ENCODE peak calls at places on chromosomes 12 and 14, in nine cellular contexts. One of them, this sample, is unnamed.

GRCh38 chr12:57846285-57846576 is 298 bp downstream of the CTDSP2 start:
- DNase-seq in activated CD4-positive, alpha-beta T cell treated with anti-CD3 and anti-CD28 coated beads, Interleukin-2, amount 10 ng/mL, durations not matched to agents 7 days and 5 days: no peak
- DNase-seq in NCI-H1105 treated with DMSO at 0.1 percent for 48 hours: no peak
- DNase-seq in gastrocnemius medialis: no peak
- DNase-seq in activated naive CD4-positive, alpha-beta T cell treated with anti-CD3 and anti-CD28 coated beads, Interleukin-2, amount 50 U/mL, for 16 hours: peak; percentile 53
- DNase-seq in Caco-2: no peak
- DNase-seq in A172: no peak
- DNase-seq in GM20000: peak; percentile 63
- DNase-seq in tibial nerve: no peak
- DNase-seq in this sample: no peak

GRCh38 chr12:80086025-80086424 is 13.3 kb upstream of the OTOGL start:
- DNase-seq in tibial nerve: no peak
- DNase-seq in A172: no peak
- DNase-seq in Caco-2: no peak
- DNase-seq in activated naive CD4-positive, alpha-beta T cell treated with anti-CD3 and anti-CD28 coated beads, Interleukin-2, amount 50 U/mL, for 16 hours: no peak
- DNase-seq in gastrocnemius medialis: no peak
- DNase-seq in NCI-H1105 treated with DMSO at 0.1 percent for 48 hours: no peak
- DNase-seq in activated CD4-positive, alpha-beta T cell treated with anti-CD3 and anti-CD28 coated beads, Interleukin-2, amount 10 ng/mL, durations not matched to agents 7 days and 5 days: no peak
- DNase-seq in GM20000: no peak
- DNase-seq in this sample: no peak

GRCh38 chr14:25607095-25607657 is 557.2 kb upstream of the STXBP6 start:
- DNase-seq in GM20000: no peak
- DNase-seq in Caco-2: no peak
- DNase-seq in A172: no peak
- DNase-seq in activated naive CD4-positive, alpha-beta T cell treated with anti-CD3 and anti-CD28 coated beads, Interleukin-2, amount 50 U/mL, for 16 hours: no peak
- DNase-seq in NCI-H1105 treated with DMSO at 0.1 percent for 48 hours: no peak
- DNase-seq in tibial nerve: no peak
- DNase-seq in activated CD4-positive, alpha-beta T cell treated with anti-CD3 and anti-CD28 coated beads, Interleukin-2, amount 10 ng/mL, durations not matched to agents 7 days and 5 days: no peak
- DNase-seq in gastrocnemius medialis: no peak
- DNase-seq in this sample: no peak

GRCh38 chr12:131621701-131622421 is 89.0 kb upstream of the SFSWAP start:
- DNase-seq in gastrocnemius medialis: no peak
- DNase-seq in tibial nerve: no peak
- DNase-seq in activated naive CD4-positive, alpha-beta T cell treated with anti-CD3 and anti-CD28 coated beads, Interleukin-2, amount 50 U/mL, for 16 hours: no peak
- DNase-seq in activated CD4-positive, alpha-beta T cell treated with anti-CD3 and anti-CD28 coated beads, Interleukin-2, amount 10 ng/mL, durations not matched to agents 7 days and 5 days: no peak
- DNase-seq in GM20000: no peak
- DNase-seq in A172: no peak
- DNase-seq in NCI-H1105 treated with DMSO at 0.1 percent for 48 hours: no peak
- DNase-seq in Caco-2: no peak
- DNase-seq in this sample: no peak

GRCh38 chr14:30131698-30132097 is 204.1 kb upstream of the PRKD1 start:
- DNase-seq in tibial nerve: no peak
- DNase-seq in NCI-H1105 treated with DMSO at 0.1 percent for 48 hours: peak; percentile 72
- DNase-seq in Caco-2: no peak
- DNase-seq in activated naive CD4-positive, alpha-beta T cell treated with anti-CD3 and anti-CD28 coated beads, Interleukin-2, amount 50 U/mL, for 16 hours: no peak
- DNase-seq in gastrocnemius medialis: no peak
- DNase-seq in GM20000: no peak
- DNase-seq in activated CD4-positive, alpha-beta T cell treated with anti-CD3 and anti-CD28 coated beads, Interleukin-2, amount 10 ng/mL, durations not matched to agents 7 days and 5 days: no peak
- DNase-seq in A172: no peak
- DNase-seq in this sample: no peak

GRCh38 chr12:25531502-25532052 is 21.5 kb downstream of the LMNTD1 start:
- DNase-seq in activated CD4-positive, alpha-beta T cell treated with anti-CD3 and anti-CD28 coated beads, Interleukin-2, amount 10 ng/mL, durations not matched to agents 7 days and 5 days: no peak
- DNase-seq in A172: no peak
- DNase-seq in tibial nerve: no peak
- DNase-seq in activated naive CD4-positive, alpha-beta T cell treated with anti-CD3 and anti-CD28 coated beads, Interleukin-2, amount 50 U/mL, for 16 hours: no peak
- DNase-seq in GM20000: no peak
- DNase-seq in gastrocnemius medialis: no peak
- DNase-seq in NCI-H1105 treated with DMSO at 0.1 percent for 48 hours: no peak
- DNase-seq in Caco-2: no peak
- DNase-seq in this sample: no peak

GRCh38 chr12:131205534-131205933 is 251.8 kb downstream of the ADGRD1 start:
- DNase-seq in NCI-H1105 treated with DMSO at 0.1 percent for 48 hours: no peak
- DNase-seq in tibial nerve: no peak
- DNase-seq in GM20000: no peak
- DNase-seq in activated naive CD4-positive, alpha-beta T cell treated with anti-CD3 and anti-CD28 coated beads, Interleukin-2, amount 50 U/mL, for 16 hours: no peak
- DNase-seq in activated CD4-positive, alpha-beta T cell treated with anti-CD3 and anti-CD28 coated beads, Interleukin-2, amount 10 ng/mL, durations not matched to agents 7 days and 5 days: no peak
- DNase-seq in gastrocnemius medialis: no peak
- DNase-seq in Caco-2: no peak
- DNase-seq in A172: no peak
- DNase-seq in this sample: no peak

GRCh38 chr12:26434299-26434915 is 239.0 kb downstream of the SSPN start:
- DNase-seq in Caco-2: peak; percentile 77
- DNase-seq in NCI-H1105 treated with DMSO at 0.1 percent for 48 hours: peak; percentile 69
- DNase-seq in A172: peak; percentile 45
- DNase-seq in activated CD4-positive, alpha-beta T cell treated with anti-CD3 and anti-CD28 coated beads, Interleukin-2, amount 10 ng/mL, durations not matched to agents 7 days and 5 days: no peak
- DNase-seq in GM20000: peak; percentile 17
- DNase-seq in gastrocnemius medialis: no peak
- DNase-seq in tibial nerve: peak; percentile 51
- DNase-seq in activated naive CD4-positive, alpha-beta T cell treated with anti-CD3 and anti-CD28 coated beads, Interleukin-2, amount 50 U/mL, for 16 hours: no peak
- DNase-seq in this sample: no peak

GRCh38 chr12:18320036-18320617 is 58.8 kb downstream of the PIK3C2G start:
- DNase-seq in activated naive CD4-positive, alpha-beta T cell treated with anti-CD3 and anti-CD28 coated beads, Interleukin-2, amount 50 U/mL, for 16 hours: no peak
- DNase-seq in tibial nerve: no peak
- DNase-seq in Caco-2: peak; percentile 81
- DNase-seq in GM20000: peak; percentile 25
- DNase-seq in A172: peak; percentile 64
- DNase-seq in activated CD4-positive, alpha-beta T cell treated with anti-CD3 and anti-CD28 coated beads, Interleukin-2, amount 10 ng/mL, durations not matched to agents 7 days and 5 days: no peak
- DNase-seq in NCI-H1105 treated with DMSO at 0.1 percent for 48 hours: no peak
- DNase-seq in gastrocnemius medialis: no peak
- DNase-seq in this sample: no peak

GRCh38 chr14:60925286-60925685 is 55.6 kb downstream of the TRMT5 start:
- DNase-seq in activated CD4-positive, alpha-beta T cell treated with anti-CD3 and anti-CD28 coated beads, Interleukin-2, amount 10 ng/mL, durations not matched to agents 7 days and 5 days: no peak
- DNase-seq in tibial nerve: no peak
- DNase-seq in GM20000: no peak
- DNase-seq in gastrocnemius medialis: no peak
- DNase-seq in activated naive CD4-positive, alpha-beta T cell treated with anti-CD3 and anti-CD28 coated beads, Interleukin-2, amount 50 U/mL, for 16 hours: no peak
- DNase-seq in NCI-H1105 treated with DMSO at 0.1 percent for 48 hours: no peak
- DNase-seq in A172: no peak
- DNase-seq in Caco-2: no peak
- DNase-seq in this sample: no peak

GRCh38 chr12:52827499-52828090 is 6.5 kb downstream of the KRT79 start:
- DNase-seq in GM20000: no peak
- DNase-seq in tibial nerve: no peak
- DNase-seq in NCI-H1105 treated with DMSO at 0.1 percent for 48 hours: no peak
- DNase-seq in Caco-2: no peak
- DNase-seq in A172: no peak
- DNase-seq in activated CD4-positive, alpha-beta T cell treated with anti-CD3 and anti-CD28 coated beads, Interleukin-2, amount 10 ng/mL, durations not matched to agents 7 days and 5 days: no peak
- DNase-seq in activated naive CD4-positive, alpha-beta T cell treated with anti-CD3 and anti-CD28 coated beads, Interleukin-2, amount 50 U/mL, for 16 hours: no peak
- DNase-seq in gastrocnemius medialis: no peak
- DNase-seq in this sample: no peak

GRCh38 chr12:18158774-18159557 is 69.0 kb upstream of the RERGL start:
- DNase-seq in A172: peak; percentile 39
- DNase-seq in gastrocnemius medialis: no peak
- DNase-seq in activated CD4-positive, alpha-beta T cell treated with anti-CD3 and anti-CD28 coated beads, Interleukin-2, amount 10 ng/mL, durations not matched to agents 7 days and 5 days: peak; percentile 41
- DNase-seq in NCI-H1105 treated with DMSO at 0.1 percent for 48 hours: peak; percentile 33
- DNase-seq in tibial nerve: peak; percentile 44
- DNase-seq in Caco-2: peak; percentile 70
- DNase-seq in activated naive CD4-positive, alpha-beta T cell treated with anti-CD3 and anti-CD28 coated beads, Interleukin-2, amount 50 U/mL, for 16 hours: no peak
- DNase-seq in GM20000: peak; percentile 13
- DNase-seq in this sample: no peak

GRCh38 chr14:54003064-54003463 is 46.4 kb upstream of the BMP4 start:
- DNase-seq in tibial nerve: no peak
- DNase-seq in gastrocnemius medialis: no peak
- DNase-seq in Caco-2: no peak
- DNase-seq in activated CD4-positive, alpha-beta T cell treated with anti-CD3 and anti-CD28 coated beads, Interleukin-2, amount 10 ng/mL, durations not matched to agents 7 days and 5 days: no peak
- DNase-seq in activated naive CD4-positive, alpha-beta T cell treated with anti-CD3 and anti-CD28 coated beads, Interleukin-2, amount 50 U/mL, for 16 hours: no peak
- DNase-seq in A172: no peak
- DNase-seq in GM20000: no peak
- DNase-seq in NCI-H1105 treated with DMSO at 0.1 percent for 48 hours: no peak
- DNase-seq in this sample: no peak

GRCh38 chr14:60618200-60618599 is 31.1 kb downstream of the SIX1 start:
- DNase-seq in tibial nerve: no peak
- DNase-seq in NCI-H1105 treated with DMSO at 0.1 percent for 48 hours: peak; percentile 93
- DNase-seq in gastrocnemius medialis: no peak
- DNase-seq in activated naive CD4-positive, alpha-beta T cell treated with anti-CD3 and anti-CD28 coated beads, Interleukin-2, amount 50 U/mL, for 16 hours: no peak
- DNase-seq in activated CD4-positive, alpha-beta T cell treated with anti-CD3 and anti-CD28 coated beads, Interleukin-2, amount 10 ng/mL, durations not matched to agents 7 days and 5 days: no peak
- DNase-seq in A172: no peak
- DNase-seq in GM20000: no peak
- DNase-seq in Caco-2: no peak
- DNase-seq in this sample: no peak

GRCh38 chr12:100267603-100268281 is 765 bp downstream of the SCYL2 start:
- DNase-seq in activated CD4-positive, alpha-beta T cell treated with anti-CD3 and anti-CD28 coated beads, Interleukin-2, amount 10 ng/mL, durations not matched to agents 7 days and 5 days: peak; percentile 24
- DNase-seq in A172: peak; percentile 16
- DNase-seq in activated naive CD4-positive, alpha-beta T cell treated with anti-CD3 and anti-CD28 coated beads, Interleukin-2, amount 50 U/mL, for 16 hours: peak; percentile 14
- DNase-seq in NCI-H1105 treated with DMSO at 0.1 percent for 48 hours: peak; percentile 25
- DNase-seq in Caco-2: no peak
- DNase-seq in gastrocnemius medialis: peak; percentile 3
- DNase-seq in tibial nerve: peak; percentile 10
- DNase-seq in GM20000: peak; percentile 24
- DNase-seq in this sample: no peak

GRCh38 chr14:100864960-100865681 is 38.4 kb downstream of the RTL1 start:
- DNase-seq in GM20000: no peak
- DNase-seq in Caco-2: no peak
- DNase-seq in gastrocnemius medialis: no peak
- DNase-seq in A172: peak; percentile 8
- DNase-seq in NCI-H1105 treated with DMSO at 0.1 percent for 48 hours: no peak
- DNase-seq in activated naive CD4-positive, alpha-beta T cell treated with anti-CD3 and anti-CD28 coated beads, Interleukin-2, amount 50 U/mL, for 16 hours: no peak
- DNase-seq in activated CD4-positive, alpha-beta T cell treated with anti-CD3 and anti-CD28 coated beads, Interleukin-2, amount 10 ng/mL, durations not matched to agents 7 days and 5 days: no peak
- DNase-seq in tibial nerve: no peak
- DNase-seq in this sample: no peak

GRCh38 chr12:127785535-127785934 is 481.4 kb upstream of the TMEM132C start:
- DNase-seq in NCI-H1105 treated with DMSO at 0.1 percent for 48 hours: no peak
- DNase-seq in gastrocnemius medialis: no peak
- DNase-seq in Caco-2: no peak
- DNase-seq in activated CD4-positive, alpha-beta T cell treated with anti-CD3 and anti-CD28 coated beads, Interleukin-2, amount 10 ng/mL, durations not matched to agents 7 days and 5 days: no peak
- DNase-seq in A172: peak; percentile 79
- DNase-seq in activated naive CD4-positive, alpha-beta T cell treated with anti-CD3 and anti-CD28 coated beads, Interleukin-2, amount 50 U/mL, for 16 hours: no peak
- DNase-seq in tibial nerve: no peak
- DNase-seq in GM20000: no peak
- DNase-seq in this sample: no peak

GRCh38 chr12:11961686-11962085 is 109.1 kb upstream of the BCL2L14 start:
- DNase-seq in NCI-H1105 treated with DMSO at 0.1 percent for 48 hours: no peak
- DNase-seq in gastrocnemius medialis: no peak
- DNase-seq in GM20000: no peak
- DNase-seq in Caco-2: no peak
- DNase-seq in A172: no peak
- DNase-seq in activated naive CD4-positive, alpha-beta T cell treated with anti-CD3 and anti-CD28 coated beads, Interleukin-2, amount 50 U/mL, for 16 hours: no peak
- DNase-seq in tibial nerve: no peak
- DNase-seq in activated CD4-positive, alpha-beta T cell treated with anti-CD3 and anti-CD28 coated beads, Interleukin-2, amount 10 ng/mL, durations not matched to agents 7 days and 5 days: peak; percentile 3
- DNase-seq in this sample: no peak

GRCh38 chr12:886206-886605 is 63.3 kb downstream of the RAD52 start:
- DNase-seq in gastrocnemius medialis: no peak
- DNase-seq in tibial nerve: no peak
- DNase-seq in GM20000: no peak
- DNase-seq in activated naive CD4-positive, alpha-beta T cell treated with anti-CD3 and anti-CD28 coated beads, Interleukin-2, amount 50 U/mL, for 16 hours: no peak
- DNase-seq in activated CD4-positive, alpha-beta T cell treated with anti-CD3 and anti-CD28 coated beads, Interleukin-2, amount 10 ng/mL, durations not matched to agents 7 days and 5 days: no peak
- DNase-seq in NCI-H1105 treated with DMSO at 0.1 percent for 48 hours: no peak
- DNase-seq in A172: no peak
- DNase-seq in Caco-2: no peak
- DNase-seq in this sample: no peak

GRCh38 chr12:90922068-90922743 is 32.8 kb downstream of the CCER1 start:
- DNase-seq in activated naive CD4-positive, alpha-beta T cell treated with anti-CD3 and anti-CD28 coated beads, Interleukin-2, amount 50 U/mL, for 16 hours: no peak
- DNase-seq in activated CD4-positive, alpha-beta T cell treated with anti-CD3 and anti-CD28 coated beads, Interleukin-2, amount 10 ng/mL, durations not matched to agents 7 days and 5 days: no peak
- DNase-seq in Caco-2: no peak
- DNase-seq in tibial nerve: no peak
- DNase-seq in A172: no peak
- DNase-seq in NCI-H1105 treated with DMSO at 0.1 percent for 48 hours: no peak
- DNase-seq in GM20000: no peak
- DNase-seq in gastrocnemius medialis: no peak
- DNase-seq in this sample: no peak

GRCh38 chr12:130959632-130960031 is 5.9 kb downstream of the ADGRD1 start:
- DNase-seq in activated naive CD4-positive, alpha-beta T cell treated with anti-CD3 and anti-CD28 coated beads, Interleukin-2, amount 50 U/mL, for 16 hours: no peak
- DNase-seq in tibial nerve: no peak
- DNase-seq in Caco-2: no peak
- DNase-seq in NCI-H1105 treated with DMSO at 0.1 percent for 48 hours: no peak
- DNase-seq in gastrocnemius medialis: no peak
- DNase-seq in activated CD4-positive, alpha-beta T cell treated with anti-CD3 and anti-CD28 coated beads, Interleukin-2, amount 10 ng/mL, durations not matched to agents 7 days and 5 days: no peak
- DNase-seq in A172: no peak
- DNase-seq in GM20000: no peak
- DNase-seq in this sample: no peak

GRCh38 chr12:84585996-84586395 is 326.6 kb downstream of the SLC6A15 start:
- DNase-seq in A172: peak; percentile 14
- DNase-seq in NCI-H1105 treated with DMSO at 0.1 percent for 48 hours: no peak
- DNase-seq in Caco-2: no peak
- DNase-seq in activated CD4-positive, alpha-beta T cell treated with anti-CD3 and anti-CD28 coated beads, Interleukin-2, amount 10 ng/mL, durations not matched to agents 7 days and 5 days: no peak
- DNase-seq in gastrocnemius medialis: no peak
- DNase-seq in activated naive CD4-positive, alpha-beta T cell treated with anti-CD3 and anti-CD28 coated beads, Interleukin-2, amount 50 U/mL, for 16 hours: no peak
- DNase-seq in GM20000: no peak
- DNase-seq in tibial nerve: no peak
- DNase-seq in this sample: no peak

GRCh38 chr12:24596768-24597388 is 352.0 kb downstream of the BCAT1 start:
- DNase-seq in Caco-2: peak; percentile 47
- DNase-seq in GM20000: peak; percentile 17
- DNase-seq in gastrocnemius medialis: no peak
- DNase-seq in activated naive CD4-positive, alpha-beta T cell treated with anti-CD3 and anti-CD28 coated beads, Interleukin-2, amount 50 U/mL, for 16 hours: no peak
- DNase-seq in NCI-H1105 treated with DMSO at 0.1 percent for 48 hours: peak; percentile 63
- DNase-seq in A172: peak; percentile 34
- DNase-seq in tibial nerve: no peak
- DNase-seq in activated CD4-positive, alpha-beta T cell treated with anti-CD3 and anti-CD28 coated beads, Interleukin-2, amount 10 ng/mL, durations not matched to agents 7 days and 5 days: no peak
- DNase-seq in this sample: no peak

GRCh38 chr12:67698711-67699603 is 50.4 kb downstream of the DYRK2 start:
- DNase-seq in gastrocnemius medialis: no peak
- DNase-seq in GM20000: peak; percentile 77
- DNase-seq in NCI-H1105 treated with DMSO at 0.1 percent for 48 hours: no peak
- DNase-seq in activated naive CD4-positive, alpha-beta T cell treated with anti-CD3 and anti-CD28 coated beads, Interleukin-2, amount 50 U/mL, for 16 hours: peak; percentile 63
- DNase-seq in activated CD4-positive, alpha-beta T cell treated with anti-CD3 and anti-CD28 coated beads, Interleukin-2, amount 10 ng/mL, durations not matched to agents 7 days and 5 days: peak; percentile 72
- DNase-seq in A172: peak; percentile 53
- DNase-seq in Caco-2: no peak
- DNase-seq in tibial nerve: no peak
- DNase-seq in this sample: no peak

GRCh38 chr12:58424735-58425379 is 483.5 kb downstream of the ATP23 start:
- DNase-seq in activated naive CD4-positive, alpha-beta T cell treated with anti-CD3 and anti-CD28 coated beads, Interleukin-2, amount 50 U/mL, for 16 hours: no peak
- DNase-seq in activated CD4-positive, alpha-beta T cell treated with anti-CD3 and anti-CD28 coated beads, Interleukin-2, amount 10 ng/mL, durations not matched to agents 7 days and 5 days: no peak
- DNase-seq in tibial nerve: no peak
- DNase-seq in A172: no peak
- DNase-seq in gastrocnemius medialis: no peak
- DNase-seq in Caco-2: no peak
- DNase-seq in NCI-H1105 treated with DMSO at 0.1 percent for 48 hours: no peak
- DNase-seq in GM20000: no peak
- DNase-seq in this sample: no peak

GRCh38 chr14:36514278-36515104 is 5.5 kb downstream of the NKX2-1 start:
- DNase-seq in gastrocnemius medialis: no peak
- DNase-seq in activated naive CD4-positive, alpha-beta T cell treated with anti-CD3 and anti-CD28 coated beads, Interleukin-2, amount 50 U/mL, for 16 hours: no peak
- DNase-seq in activated CD4-positive, alpha-beta T cell treated with anti-CD3 and anti-CD28 coated beads, Interleukin-2, amount 10 ng/mL, durations not matched to agents 7 days and 5 days: no peak
- DNase-seq in tibial nerve: no peak
- DNase-seq in GM20000: peak; percentile 31
- DNase-seq in A172: no peak
- DNase-seq in Caco-2: no peak
- DNase-seq in NCI-H1105 treated with DMSO at 0.1 percent for 48 hours: peak; percentile 71
- DNase-seq in this sample: no peak

GRCh38 chr12:116813271-116814041 is 67.8 kb downstream of the HRK start:
- DNase-seq in gastrocnemius medialis: no peak
- DNase-seq in Caco-2: no peak
- DNase-seq in A172: peak; percentile 63
- DNase-seq in activated CD4-positive, alpha-beta T cell treated with anti-CD3 and anti-CD28 coated beads, Interleukin-2, amount 10 ng/mL, durations not matched to agents 7 days and 5 days: no peak
- DNase-seq in GM20000: no peak
- DNase-seq in NCI-H1105 treated with DMSO at 0.1 percent for 48 hours: no peak
- DNase-seq in activated naive CD4-positive, alpha-beta T cell treated with anti-CD3 and anti-CD28 coated beads, Interleukin-2, amount 50 U/mL, for 16 hours: no peak
- DNase-seq in tibial nerve: no peak
- DNase-seq in this sample: no peak

GRCh38 chr12:124678421-124678893 is 111.0 kb upstream of the NCOR2 start:
- DNase-seq in activated CD4-positive, alpha-beta T cell treated with anti-CD3 and anti-CD28 coated beads, Interleukin-2, amount 10 ng/mL, durations not matched to agents 7 days and 5 days: no peak
- DNase-seq in gastrocnemius medialis: no peak
- DNase-seq in activated naive CD4-positive, alpha-beta T cell treated with anti-CD3 and anti-CD28 coated beads, Interleukin-2, amount 50 U/mL, for 16 hours: no peak
- DNase-seq in Caco-2: no peak
- DNase-seq in tibial nerve: no peak
- DNase-seq in GM20000: no peak
- DNase-seq in A172: peak; percentile 45
- DNase-seq in NCI-H1105 treated with DMSO at 0.1 percent for 48 hours: no peak
- DNase-seq in this sample: no peak

GRCh38 chr12:104910196-104910840 is 47.8 kb downstream of the SLC41A2 start:
- DNase-seq in GM20000: no peak
- DNase-seq in Caco-2: no peak
- DNase-seq in A172: no peak
- DNase-seq in tibial nerve: peak; percentile 24
- DNase-seq in gastrocnemius medialis: no peak
- DNase-seq in activated naive CD4-positive, alpha-beta T cell treated with anti-CD3 and anti-CD28 coated beads, Interleukin-2, amount 50 U/mL, for 16 hours: no peak
- DNase-seq in NCI-H1105 treated with DMSO at 0.1 percent for 48 hours: no peak
- DNase-seq in activated CD4-positive, alpha-beta T cell treated with anti-CD3 and anti-CD28 coated beads, Interleukin-2, amount 10 ng/mL, durations not matched to agents 7 days and 5 days: no peak
- DNase-seq in this sample: no peak

GRCh38 chr12:20404576-20405346 is 36.4 kb downstream of the PDE3A start:
- DNase-seq in Caco-2: no peak
- DNase-seq in A172: no peak
- DNase-seq in gastrocnemius medialis: no peak
- DNase-seq in GM20000: no peak
- DNase-seq in tibial nerve: peak; percentile 24
- DNase-seq in activated naive CD4-positive, alpha-beta T cell treated with anti-CD3 and anti-CD28 coated beads, Interleukin-2, amount 50 U/mL, for 16 hours: no peak
- DNase-seq in activated CD4-positive, alpha-beta T cell treated with anti-CD3 and anti-CD28 coated beads, Interleukin-2, amount 10 ng/mL, durations not matched to agents 7 days and 5 days: no peak
- DNase-seq in NCI-H1105 treated with DMSO at 0.1 percent for 48 hours: no peak
- DNase-seq in this sample: no peak